ENCODE peak calls at places on chromosomes 13 and 19, in five cellular contexts. Z is fibroblast of the aortic adventitia; A is activated CD4-positive, alpha-beta T cell treated with anti-CD3 and anti-CD28 coated beads, Interleukin-2, amount 50 U/mL, for 1 hour; N is Peyer's patch; G is ELF-1. I is an unnamed sample.
A peak's percentile ranks its signal among the peaks of the same experiment; 100 is the strongest.

GRCh38 chr19:57167385-57167784 is at the start of gene DUXA:
- DNase-seq in N (no peak), G (no peak), A (no peak), Z (no peak), I (no peak)

GRCh38 chr13:49308104-49308875 is 60.6 kb downstream of the CDADC1 start:
- DNase-seq in G (no peak), A (no peak), Z (peak; percentile 87), N (peak; percentile 75), I (no peak)

GRCh38 chr13:60627071-60627686 is 230.2 kb downstream of the TDRD3 start:
- DNase-seq in N (no peak), G (peak; percentile 72), A (no peak), Z (peak; percentile 27), I (no peak)

GRCh38 chr13:101144808-101145419 is 271.4 kb downstream of the NALCN start:
- DNase-seq in Z (peak; percentile 83), A (no peak), N (no peak), G (no peak), I (no peak)

GRCh38 chr13:78881746-78882145 is 222.8 kb upstream of the OBI1 start:
- DNase-seq in Z (no peak), A (no peak), G (no peak), N (no peak), I (no peak)

GRCh38 chr13:22569830-22570229 is 610.9 kb upstream of the SGCG start:
- DNase-seq in N (no peak), G (no peak), A (no peak), Z (no peak), I (no peak)

GRCh38 chr19:33260628-33261418 is 35.2 kb upstream of the SLC7A10 start:
- DNase-seq in Z (no peak), G (no peak), A (no peak), N (no peak), I (no peak)

GRCh38 chr13:37306778-37307544 is 201.5 kb upstream of the CSNK1A1L start:
- DNase-seq in A (no peak), G (no peak), Z (peak; percentile 93), N (no peak), I (no peak)

GRCh38 chr19:3479177-3479818 is 1.0 kb downstream of the SMIM24 start:
- DNase-seq in A (peak; percentile 33), Z (no peak), N (peak; percentile 71), G (peak; percentile 50), I (peak; percentile 45)

GRCh38 chr13:26707122-26708006 is 53.2 kb downstream of the GPR12 start:
- DNase-seq in A (no peak), Z (peak; percentile 64), G (peak; percentile 73), N (no peak), I (peak; percentile 21)

GRCh38 chr13:102948006-102948405 is 102.2 kb downstream of the ERCC5 start:
- DNase-seq in Z (peak; percentile 2), A (no peak), G (no peak), N (peak; percentile 56), I (no peak)

GRCh38 chr13:112638157-112638750 is 50.3 kb upstream of the TUBGCP3 start:
- DNase-seq in G (peak; percentile 89), A (no peak), N (no peak), Z (no peak), I (no peak)

GRCh38 chr13:37648604-37649003 is 50.0 kb upstream of the POSTN start:
- DNase-seq in A (no peak), N (no peak), Z (peak; percentile 98), G (no peak), I (no peak)